ENCODE peak calls at places on chromosome 6, in four cellular contexts. P, X, M and O are unnamed samples.

GRCh38 chr6:154164397-154164796 is 125.4 kb downstream of the OPRM1 start:
- DNase-seq in M (no peak), X (no peak), P (peak), O (no peak)

GRCh38 chr6:154731296-154732218 is 1.7 kb upstream of the SCAF8 start:
- DNase-seq in P (no peak), X (no peak), M (no peak), O (peak)

GRCh38 chr6:41942045-41942851 is 640 bp upstream of the CCND3 start:
- DNase-seq in P (peak), M (no peak), X (no peak), O (no peak)

GRCh38 chr6:109237082-109237985 is 142.0 kb downstream of the CEP57L1 start:
- DNase-seq in P (no peak), M (peak), X (no peak), O (no peak)

GRCh38 chr6:155314773-155315515 is 660 bp upstream of the TFB1M start:
- DNase-seq in X (peak), P (peak), M (peak), O (peak)

GRCh38 chr6:43828711-43829110 is 58.7 kb downstream of the VEGFA start:
- DNase-seq in X (no peak), P (no peak), M (peak), O (no peak)

GRCh38 chr6:4640139-4640538 is 136.1 kb upstream of the CDYL start:
- DNase-seq in X (no peak), M (no peak), P (peak), O (no peak)

GRCh38 chr6:157614026-157614484 is 209.0 kb upstream of the SNX9 start:
- DNase-seq in X (no peak), M (no peak), P (peak), O (no peak)

GRCh38 chr6:72580281-72580940 is 41.5 kb upstream of the KCNQ5 start:
- DNase-seq in M (peak), P (peak), X (peak), O (peak)

GRCh38 chr6:14337157-14337556 is 219.6 kb downstream of the CD83 start:
- DNase-seq in X (no peak), M (no peak), P (peak), O (no peak)

GRCh38 chr6:13717787-13718458 is 6.3 kb upstream of the RANBP9 start:
- DNase-seq in X (no peak), M (no peak), P (no peak), O (no peak)

GRCh38 chr6:55963301-55963700 is 87.9 kb upstream of the BMP5 start:
- DNase-seq in M (no peak), P (no peak), X (no peak), O (no peak)

GRCh38 chr6:21694168-21694567 is 100.6 kb downstream of the SOX4 start:
- DNase-seq in P (no peak), M (no peak), X (no peak), O (no peak)

GRCh38 chr6:130783416-130784107 is 43.6 kb upstream of the SMLR1 start:
- DNase-seq in X (no peak), M (no peak), P (no peak), O (no peak)

GRCh38 chr6:145147559-145147958 is 587.8 kb downstream of the EPM2A start:
- DNase-seq in M (no peak), P (peak), X (no peak), O (no peak)

GRCh38 chr6:138086573-138087196 is 20.5 kb downstream of the PERP start:
- DNase-seq in P (peak), M (no peak), X (peak), O (no peak)

GRCh38 chr6:107491059-107491609 is 1.2 kb downstream of the SOBP start:
- DNase-seq in X (peak), M (no peak), P (peak), O (peak)

GRCh38 chr6:137155830-137156229 is 17.6 kb downstream of the IL22RA2 start:
- DNase-seq in X (no peak), M (no peak), P (no peak), O (no peak)

GRCh38 chr6:6980999-6981581 is 126.7 kb upstream of the RREB1 start:
- DNase-seq in X (no peak), M (no peak), P (no peak), O (no peak)

GRCh38 chr6:133242761-133243590 is 1.8 kb downstream of the EYA4 start:
- DNase-seq in M (no peak), X (no peak), P (peak), O (peak)

GRCh38 chr6:157273756-157274088 is 49.6 kb downstream of the TMEM242 start:
- DNase-seq in P (peak), M (peak), X (peak), O (peak)

GRCh38 chr6:123415844-123416468 is 220.8 kb downstream of the TRDN start:
- DNase-seq in P (peak), M (peak), X (peak), O (peak)

GRCh38 chr6:24666097-24666615 is 543 bp downstream of the TDP2 start:
- DNase-seq in X (no peak), P (peak), M (peak), O (peak)

GRCh38 chr6:40888456-40888990 is 150.5 kb downstream of the UNC5CL start:
- DNase-seq in X (no peak), P (no peak), M (no peak), O (no peak)

GRCh38 chr6:15536201-15536955 is 126.5 kb downstream of the DTNBP1 start:
- DNase-seq in P (no peak), M (no peak), X (no peak), O (no peak)

GRCh38 chr6:16596890-16597331 is 164.3 kb downstream of the ATXN1 start:
- DNase-seq in P (no peak), X (no peak), M (no peak), O (no peak)
- TF ChIP-seq RCOR1 in P (no peak), X (no peak), M (no peak), O (no peak)

DNA sequence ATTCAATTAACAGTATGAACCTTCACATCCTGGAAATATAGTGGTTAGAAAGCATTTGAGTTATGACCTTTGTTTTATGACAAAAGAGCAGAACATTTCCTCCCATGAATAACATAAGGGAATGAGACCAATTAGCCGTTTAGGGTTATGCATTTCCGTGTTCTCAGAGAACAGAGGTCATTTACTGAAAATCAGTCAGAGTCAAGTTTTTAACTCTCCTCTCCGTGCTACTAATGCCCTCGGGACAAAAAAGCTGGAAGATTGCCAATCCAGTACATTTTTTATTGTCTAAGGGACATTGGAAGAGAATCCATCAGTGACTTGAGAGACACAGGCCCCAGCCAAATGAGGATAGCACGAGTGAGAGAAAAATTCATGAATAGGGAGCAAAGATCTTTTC is 632.7 kb downstream of the RFPL4B start:
- DNase-seq in M (no peak), P (no peak), X (no peak), O (peak)
- TF ChIP-seq RCOR1 in M (no peak), P (no peak), X (no peak), O (no peak)

DNA sequence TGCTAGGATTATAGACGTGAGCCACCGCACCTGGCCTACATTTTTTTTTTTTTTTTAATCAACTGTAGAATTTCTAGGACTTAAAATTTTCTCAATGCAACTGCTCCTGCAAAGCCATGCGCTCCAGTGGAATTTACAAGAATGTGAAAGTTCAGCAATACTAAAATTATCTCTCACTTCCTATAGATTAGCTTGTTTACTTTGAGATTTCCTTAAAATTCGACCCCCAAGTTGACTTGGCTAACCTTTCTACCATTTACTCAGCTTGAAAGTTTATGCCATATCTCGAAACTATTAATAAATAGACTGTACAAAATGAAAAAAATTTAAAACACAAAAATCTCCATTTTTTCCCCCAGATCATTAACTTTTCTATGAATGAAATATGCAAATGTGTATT is 64.3 kb downstream of the ZBTB2 start:
- DNase-seq in X (no peak), M (no peak), P (no peak), O (no peak)
- TF ChIP-seq RCOR1 in X (no peak), M (no peak), P (no peak), O (no peak)

GRCh38 chr6:141744971-141745370 is 387.8 kb upstream of the GJE1 start:
- DNase-seq in X (no peak), P (no peak), M (no peak), O (no peak)
- TF ChIP-seq RCOR1 in X (no peak), P (no peak), M (no peak), O (no peak)

DNA sequence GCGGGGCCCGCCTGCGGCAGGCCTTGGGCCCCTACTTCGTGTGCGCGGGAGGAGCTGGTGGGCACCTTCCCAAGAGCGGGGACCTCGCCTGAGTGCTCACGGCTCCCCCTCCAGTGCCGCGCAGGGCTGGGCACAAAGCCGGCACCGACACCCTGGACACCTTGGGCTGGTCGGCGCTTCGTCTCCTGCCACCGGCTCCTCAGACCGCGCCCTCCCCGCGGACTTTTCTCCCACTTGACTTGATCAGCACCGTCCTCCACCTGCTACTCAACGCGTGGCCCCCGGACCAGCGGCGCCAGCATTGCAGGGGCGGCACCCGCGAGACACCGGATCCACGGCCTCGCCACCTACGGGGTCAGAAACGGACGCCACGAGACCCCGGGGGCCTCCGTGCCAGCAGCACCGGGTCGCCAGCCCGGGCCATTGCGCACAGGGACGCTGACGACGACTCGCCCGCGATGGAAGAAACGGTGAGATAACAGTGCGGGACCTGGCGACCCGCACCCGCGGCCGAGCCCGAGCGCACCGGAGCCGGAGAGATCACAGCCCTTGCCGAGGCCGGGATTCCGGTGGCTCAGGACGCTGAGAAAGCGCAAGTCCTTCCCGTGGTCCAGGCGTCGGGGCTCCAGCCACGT is 154.2 kb downstream of the DLL1 start:
- DNase-seq in X (no peak), P (no peak), M (no peak), O (no peak)
- TF ChIP-seq RCOR1 in X (no peak), P (no peak), M (no peak), O (no peak)

GRCh38 chr6:12116978-12117377 is 104.9 kb downstream of the HIVEP1 start:
- DNase-seq in M (no peak), X (no peak), P (no peak), O (no peak)

GRCh38 chr6:12115492-12115891 is 103.4 kb downstream of the HIVEP1 start:
- DNase-seq in P (no peak), X (no peak), M (no peak), O (no peak)

GRCh38 chr6:12116264-12116800 is 104.2 kb downstream of the HIVEP1 start:
- DNase-seq in X (no peak), M (no peak), P (no peak), O (no peak)

GRCh38 chr6:12118604-12119003 is 106.5 kb downstream of the HIVEP1 start:
- DNase-seq in P (no peak), X (no peak), M (no peak), O (no peak)

DNA sequence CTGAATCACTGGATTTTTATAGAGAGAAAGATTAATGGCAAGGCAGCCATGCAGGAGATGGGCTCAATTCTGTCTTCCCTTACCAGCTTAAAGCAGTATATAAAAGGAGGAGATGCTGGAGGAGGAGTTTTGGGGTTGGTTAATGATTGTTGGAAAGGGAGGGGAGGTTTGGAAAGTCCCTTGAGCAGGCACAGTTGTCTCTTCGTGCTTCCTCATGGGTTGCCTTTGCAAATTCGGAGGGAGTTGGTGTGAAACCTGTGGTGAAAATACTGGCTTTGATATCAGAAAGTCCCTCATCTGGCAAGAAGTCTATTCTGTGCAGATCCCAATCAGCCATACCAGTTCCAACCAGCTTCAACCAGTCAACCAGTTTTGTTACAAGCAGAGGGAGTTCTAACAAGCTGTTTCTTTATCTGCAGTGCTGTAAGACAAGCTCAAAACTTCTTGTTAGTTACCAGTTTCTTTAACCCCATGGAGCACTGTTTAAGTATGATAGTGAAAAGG is 107.0 kb downstream of the HIVEP1 start:
- DNase-seq in M (peak), P (no peak), X (peak), O (no peak)
- TF ChIP-seq RCOR1 in M (no peak), P (no peak), X (no peak), O (no peak)

DNA sequence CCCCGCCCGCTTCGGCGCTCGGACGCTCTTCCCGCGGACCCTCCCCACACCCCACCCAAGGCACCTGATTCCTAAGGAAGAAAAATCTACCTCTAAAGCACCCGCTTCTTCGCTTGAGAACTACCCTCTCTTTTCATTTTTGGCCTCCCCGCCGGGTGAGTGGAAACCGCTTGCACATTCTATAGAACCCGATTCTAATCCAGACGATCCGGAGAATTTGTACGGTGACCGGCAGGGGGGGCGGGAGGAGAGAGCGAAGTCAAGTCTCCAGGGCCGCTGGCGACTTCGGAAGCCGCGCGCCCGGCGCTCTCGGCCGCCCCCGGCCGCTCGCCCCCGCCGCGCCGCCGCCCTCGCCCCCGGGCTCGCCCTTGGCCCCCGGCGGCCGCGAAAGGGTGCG is at the start of gene RBM24:
- DNase-seq in P (peak), M (no peak), X (no peak), O (peak)
- TF ChIP-seq RCOR1 in P (no peak), M (no peak), X (no peak), O (no peak)

GRCh38 chr6:82015526-82015925 is 232.0 kb downstream of the IBTK start:
- DNase-seq in X (no peak), P (no peak), M (no peak), O (no peak)
- TF ChIP-seq RCOR1 in X (no peak), P (no peak), M (no peak), O (no peak)

DNA sequence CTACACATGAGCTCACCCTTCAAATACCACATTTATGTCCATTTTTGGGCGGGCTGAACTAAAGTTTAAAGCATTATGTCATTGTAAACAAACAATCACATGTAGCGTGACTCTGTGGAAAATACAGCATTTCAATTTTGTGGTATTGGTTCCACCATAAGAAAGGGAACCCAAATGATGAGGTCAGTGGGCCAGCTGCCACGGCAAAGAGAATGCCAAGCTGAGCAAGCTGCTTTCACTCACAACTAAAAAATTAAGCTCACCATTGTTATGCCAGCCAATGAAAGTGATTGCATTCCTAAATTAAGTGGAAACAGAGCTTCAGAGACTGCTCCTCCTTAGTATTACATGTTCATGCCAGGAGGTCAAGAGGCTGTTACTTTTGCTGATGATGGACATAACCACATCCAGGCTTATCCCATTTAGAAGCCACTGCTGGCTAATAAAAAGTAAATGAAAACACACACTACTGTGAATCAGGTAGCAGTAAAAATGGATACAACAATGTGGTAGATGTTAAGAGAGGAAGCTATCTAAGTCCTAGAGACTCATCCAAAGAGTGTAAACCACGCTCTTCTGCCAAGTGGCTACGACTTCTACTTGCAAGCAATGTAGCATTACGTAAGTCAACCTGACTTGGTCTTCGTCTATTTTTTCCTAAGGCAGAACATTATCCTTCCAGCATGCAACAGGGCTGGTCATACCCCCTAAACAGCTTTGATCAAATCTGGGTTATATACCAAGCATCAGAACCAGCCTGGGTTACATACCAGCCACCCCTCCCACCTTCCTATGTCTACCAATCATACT is 164.8 kb downstream of the BACH2 start:
- DNase-seq in P (peak), M (no peak), X (no peak), O (no peak)
- TF ChIP-seq RCOR1 in P (no peak), M (no peak), X (no peak), O (no peak)

GRCh38 chr6:105780146-105780860 is 305.8 kb upstream of the PRDM1 start:
- DNase-seq in X (no peak), P (peak), M (no peak), O (no peak)

GRCh38 chr6:105781905-105782304 is 304.2 kb upstream of the PRDM1 start:
- DNase-seq in P (no peak), X (no peak), M (no peak), O (no peak)

GRCh38 chr6:105783333-105783945 is 302.7 kb upstream of the PRDM1 start:
- DNase-seq in P (no peak), X (no peak), M (no peak), O (no peak)

GRCh38 chr6:105779113-105779512 is 307.0 kb upstream of the PRDM1 start:
- DNase-seq in X (no peak), M (no peak), P (no peak), O (no peak)

DNA sequence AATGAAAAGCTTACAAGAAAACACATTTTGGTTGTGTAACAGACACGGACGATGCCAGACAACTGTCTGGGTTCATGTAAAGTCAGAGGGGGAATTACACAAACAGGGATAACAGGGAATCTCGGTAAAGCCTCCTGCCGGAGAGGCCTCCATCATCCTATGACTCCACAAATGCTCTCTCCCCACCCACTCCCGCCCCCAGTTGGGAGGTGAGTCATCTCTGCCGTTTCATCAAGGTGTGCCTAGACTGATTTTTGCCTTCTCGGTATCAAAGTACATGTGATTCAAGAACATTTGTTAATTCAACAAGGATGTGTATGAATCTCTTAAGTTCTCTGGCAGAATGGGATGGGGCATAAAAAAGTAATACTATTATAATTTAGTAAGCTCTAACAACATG is 304.9 kb upstream of the PRDM1 start:
- DNase-seq in P (no peak), M (peak), X (no peak), O (no peak)
- TF ChIP-seq RCOR1 in P (no peak), M (no peak), X (no peak), O (no peak)